ENCODE peak calls at places on chromosomes 6 and 20, in six cellular contexts. One of them, this sample, is unnamed.
A peak's percentile ranks its signal among the peaks of the same experiment; 100 is the strongest.

GRCh38 chr6:52087498-52087999 is at the start of gene PKHD1:
- DNase-seq in HCT116: peak; percentile 34
- DNase-seq in Peyer's patch: no peak
- DNase-seq in SJSA1: no peak
- DNase-seq in GM23248: peak; percentile 27
- DNase-seq in SK-N-SH: peak; percentile 24
- DNase-seq in this sample: no peak

GRCh38 chr6:74113901-74114300 is 417.9 kb downstream of the CD109 start:
- DNase-seq in HCT116: no peak
- DNase-seq in Peyer's patch: no peak
- DNase-seq in SK-N-SH: no peak
- DNase-seq in SJSA1: no peak
- DNase-seq in GM23248: no peak
- DNase-seq in this sample: no peak

GRCh38 chr6:166627875-166628849 is 1.1 kb upstream of the RPS6KA2 start:
- DNase-seq in SK-N-SH: peak; percentile 80
- DNase-seq in HCT116: no peak
- DNase-seq in GM23248: peak; percentile 75
- DNase-seq in SJSA1: peak; percentile 69
- DNase-seq in Peyer's patch: peak; percentile 60
- DNase-seq in this sample: peak; percentile 65

GRCh38 chr20:21315138-21315537 is 12.0 kb downstream of the XRN2 start:
- DNase-seq in GM23248: peak; percentile 92
- DNase-seq in SJSA1: no peak
- DNase-seq in Peyer's patch: no peak
- DNase-seq in HCT116: no peak
- DNase-seq in SK-N-SH: no peak
- DNase-seq in this sample: no peak

GRCh38 chr20:49970498-49970897 is 12.3 kb upstream of the SNAI1 start:
- DNase-seq in SK-N-SH: no peak
- DNase-seq in SJSA1: no peak
- DNase-seq in GM23248: no peak
- DNase-seq in HCT116: no peak
- DNase-seq in Peyer's patch: no peak
- DNase-seq in this sample: no peak

GRCh38 chr6:65633516-65633915 is 73.5 kb downstream of the EYS start:
- DNase-seq in GM23248: no peak
- DNase-seq in HCT116: no peak
- DNase-seq in Peyer's patch: no peak
- DNase-seq in SJSA1: no peak
- DNase-seq in SK-N-SH: no peak
- DNase-seq in this sample: no peak

GRCh38 chr20:63835031-63835858 is 4.2 kb upstream of the ZBTB46 start:
- DNase-seq in SK-N-SH: peak; percentile 90
- DNase-seq in HCT116: peak; percentile 90
- DNase-seq in SJSA1: peak; percentile 97
- DNase-seq in GM23248: peak; percentile 99
- DNase-seq in Peyer's patch: peak; percentile 41
- DNase-seq in this sample: peak; percentile 98

GRCh38 chr20:33947709-33948295 is 45.9 kb upstream of the RALY start:
- DNase-seq in SK-N-SH: peak; percentile 53
- DNase-seq in GM23248: peak; percentile 28
- DNase-seq in Peyer's patch: no peak
- DNase-seq in SJSA1: no peak
- DNase-seq in HCT116: peak; percentile 89
- DNase-seq in this sample: no peak

GRCh38 chr20:11168026-11168425 is 494.2 kb upstream of the JAG1 start:
- DNase-seq in GM23248: peak; percentile 60
- DNase-seq in Peyer's patch: no peak
- DNase-seq in SK-N-SH: no peak
- DNase-seq in HCT116: no peak
- DNase-seq in SJSA1: no peak
- DNase-seq in this sample: no peak

GRCh38 chr6:34005845-34006644 is 139.8 kb downstream of the GRM4 start:
- DNase-seq in SK-N-SH: no peak
- DNase-seq in HCT116: no peak
- DNase-seq in Peyer's patch: no peak
- DNase-seq in GM23248: no peak
- DNase-seq in SJSA1: no peak
- DNase-seq in this sample: no peak

GRCh38 chr6:143998686-143999085 is 9.4 kb downstream of the PLAGL1 start:
- DNase-seq in Peyer's patch: no peak
- DNase-seq in SK-N-SH: no peak
- DNase-seq in GM23248: no peak
- DNase-seq in HCT116: no peak
- DNase-seq in SJSA1: no peak
- DNase-seq in this sample: no peak

GRCh38 chr20:46814366-46815232 is 80.0 kb upstream of the EYA2 start:
- DNase-seq in Peyer's patch: no peak
- DNase-seq in HCT116: peak; percentile 62
- DNase-seq in SK-N-SH: no peak
- DNase-seq in SJSA1: peak; percentile 78
- DNase-seq in GM23248: peak; percentile 95
- DNase-seq in this sample: no peak

GRCh38 chr6:40188931-40189330 is 254.7 kb upstream of the MOCS1 start:
- DNase-seq in HCT116: no peak
- DNase-seq in SJSA1: no peak
- DNase-seq in Peyer's patch: no peak
- DNase-seq in SK-N-SH: no peak
- DNase-seq in GM23248: no peak
- DNase-seq in this sample: peak; percentile 18

GRCh38 chr6:44005507-44005903 is 121.7 kb downstream of the MRPL14 start:
- DNase-seq in GM23248: no peak
- DNase-seq in HCT116: no peak
- DNase-seq in Peyer's patch: no peak
- DNase-seq in SK-N-SH: no peak
- DNase-seq in SJSA1: no peak
- DNase-seq in this sample: peak; percentile 77

GRCh38 chr6:35489995-35490791 is 6.7 kb downstream of the TEAD3 start:
- DNase-seq in SK-N-SH: peak; percentile 61
- DNase-seq in HCT116: no peak
- DNase-seq in SJSA1: peak; percentile 97
- DNase-seq in GM23248: peak; percentile 75
- DNase-seq in Peyer's patch: no peak
- DNase-seq in this sample: peak; percentile 56

GRCh38 chr6:86306210-86306609 is 631.1 kb upstream of the HTR1E start:
- DNase-seq in SJSA1: no peak
- DNase-seq in HCT116: no peak
- DNase-seq in SK-N-SH: no peak
- DNase-seq in GM23248: no peak
- DNase-seq in Peyer's patch: no peak
- DNase-seq in this sample: no peak

GRCh38 chr6:138765896-138766487 is 7.6 kb upstream of the CCDC28A start:
- DNase-seq in HCT116: peak; percentile 29
- DNase-seq in SJSA1: no peak
- DNase-seq in SK-N-SH: peak; percentile 22
- DNase-seq in GM23248: peak; percentile 60
- DNase-seq in Peyer's patch: no peak
- DNase-seq in this sample: no peak

GRCh38 chr20:46243707-46244628 is 64.3 kb downstream of the CDH22 start:
- DNase-seq in GM23248: peak; percentile 64
- DNase-seq in SJSA1: no peak
- DNase-seq in Peyer's patch: no peak
- DNase-seq in HCT116: no peak
- DNase-seq in SK-N-SH: no peak
- DNase-seq in this sample: no peak

GRCh38 chr6:63351995-63352586 is 32.3 kb upstream of the LGSN start:
- DNase-seq in SJSA1: no peak
- DNase-seq in Peyer's patch: no peak
- DNase-seq in SK-N-SH: no peak
- DNase-seq in HCT116: peak; percentile 33
- DNase-seq in GM23248: peak; percentile 76
- DNase-seq in this sample: no peak

GRCh38 chr6:110328231-110328630 is 29.9 kb downstream of the METTL24 start:
- DNase-seq in HCT116: no peak
- DNase-seq in GM23248: peak; percentile 57
- DNase-seq in SK-N-SH: no peak
- DNase-seq in Peyer's patch: no peak
- DNase-seq in SJSA1: no peak
- DNase-seq in this sample: no peak

GRCh38 chr6:167157414-167157813 is 366 bp downstream of the GPR31 start:
- DNase-seq in HCT116: no peak
- DNase-seq in SK-N-SH: no peak
- DNase-seq in SJSA1: no peak
- DNase-seq in GM23248: no peak
- DNase-seq in Peyer's patch: no peak
- DNase-seq in this sample: no peak

GRCh38 chr6:125057392-125058246 is 95.4 kb downstream of the RNF217 start:
- DNase-seq in HCT116: no peak
- DNase-seq in Peyer's patch: no peak
- DNase-seq in SK-N-SH: no peak
- DNase-seq in SJSA1: no peak
- DNase-seq in GM23248: no peak
- DNase-seq in this sample: peak; percentile 42

GRCh38 chr20:33172781-33173180 is 4.8 kb downstream of the BPIFA2 start:
- DNase-seq in HCT116: no peak
- DNase-seq in SK-N-SH: no peak
- DNase-seq in Peyer's patch: no peak
- DNase-seq in SJSA1: no peak
- DNase-seq in GM23248: no peak
- DNase-seq in this sample: peak; percentile 89

GRCh38 chr6:35242486-35242885 is 17.0 kb upstream of the ZNF76 start:
- DNase-seq in GM23248: no peak
- DNase-seq in Peyer's patch: no peak
- DNase-seq in HCT116: no peak
- DNase-seq in SK-N-SH: no peak
- DNase-seq in SJSA1: no peak
- DNase-seq in this sample: no peak

GRCh38 chr6:156960525-156960924 is 183.3 kb downstream of the ARID1B start:
- DNase-seq in GM23248: no peak
- DNase-seq in Peyer's patch: no peak
- DNase-seq in SJSA1: no peak
- DNase-seq in HCT116: no peak
- DNase-seq in SK-N-SH: no peak
- DNase-seq in this sample: no peak

GRCh38 chr20:45908086-45908485 is 3.9 kb downstream of the PLTP start:
- DNase-seq in SJSA1: no peak
- DNase-seq in HCT116: no peak
- DNase-seq in GM23248: no peak
- DNase-seq in SK-N-SH: no peak
- DNase-seq in Peyer's patch: no peak
- DNase-seq in this sample: no peak

GRCh38 chr6:166360243-166361079 is 18.1 kb upstream of the SFT2D1 start:
- DNase-seq in SK-N-SH: no peak
- DNase-seq in HCT116: no peak
- DNase-seq in GM23248: peak; percentile 29
- DNase-seq in SJSA1: peak; percentile 52
- DNase-seq in Peyer's patch: no peak
- DNase-seq in this sample: no peak

GRCh38 chr6:111485316-111485715 is 2.3 kb upstream of the REV3L start:
- DNase-seq in Peyer's patch: no peak
- DNase-seq in HCT116: no peak
- DNase-seq in GM23248: no peak
- DNase-seq in SK-N-SH: no peak
- DNase-seq in SJSA1: no peak
- DNase-seq in this sample: no peak

DNA sequence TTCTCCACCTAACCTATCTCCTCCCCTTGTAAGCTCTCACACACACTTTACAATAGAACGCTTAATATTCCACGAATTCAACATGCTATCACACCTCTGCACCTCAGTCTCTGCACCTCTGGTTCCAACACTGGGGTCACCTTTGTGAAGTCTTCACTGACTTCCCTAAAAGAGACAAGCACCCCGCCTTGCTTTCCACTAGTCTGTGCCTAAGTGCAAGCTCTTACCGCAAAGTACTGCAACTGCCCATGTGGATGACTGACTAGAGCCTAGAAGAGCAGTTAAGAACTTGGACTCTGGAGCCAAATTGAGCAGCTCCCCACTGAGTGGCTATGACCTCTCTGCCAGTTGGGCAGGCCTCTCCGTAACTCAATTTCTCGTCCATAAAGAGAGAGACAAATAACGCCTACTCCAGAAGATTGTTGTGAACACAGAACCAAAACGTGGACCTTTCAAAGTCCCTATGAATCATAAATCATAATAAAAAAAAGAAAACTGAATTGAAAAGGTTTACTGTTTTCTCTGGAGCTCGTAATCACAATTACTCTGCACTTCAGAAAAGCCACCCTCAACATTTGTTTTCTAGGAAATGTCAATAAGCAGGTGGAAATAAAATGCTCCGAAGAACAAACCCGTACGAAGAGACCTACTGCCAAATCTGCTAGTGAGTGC is 1.2 kb downstream of the IFNGR1 start:
- DNase-seq in GM23248: peak; percentile 81
- DNase-seq in HCT116: no peak
- DNase-seq in Peyer's patch: peak; percentile 64
- DNase-seq in SK-N-SH: no peak
- DNase-seq in SJSA1: no peak
- DNase-seq in this sample: peak; percentile 67
- H3K4me1 ChIP-seq in GM23248: peaks cover 46% of the 10 kb centered on the region
- H3K4me1 ChIP-seq in HCT116: peaks cover 11% of the 10 kb centered on the region
- H3K4me1 ChIP-seq in Peyer's patch: no peaks in the 10 kb centered on the region
- H3K4me1 ChIP-seq in SK-N-SH: peaks cover 19% of the 10 kb centered on the region
- H3K4me1 ChIP-seq in SJSA1: peaks cover 18% of the 10 kb centered on the region
- H3K4me1 ChIP-seq in this sample: peaks cover 48% of the 10 kb centered on the region

GRCh38 chr6:169117663-169118062 is 136.0 kb downstream of the THBS2 start:
- DNase-seq in Peyer's patch: no peak
- DNase-seq in HCT116: no peak
- DNase-seq in GM23248: no peak
- DNase-seq in SJSA1: no peak
- DNase-seq in SK-N-SH: no peak
- DNase-seq in this sample: no peak

GRCh38 chr6:169115632-169116031 is 138.0 kb downstream of the THBS2 start:
- DNase-seq in SJSA1: no peak
- DNase-seq in HCT116: no peak
- DNase-seq in GM23248: no peak
- DNase-seq in Peyer's patch: no peak
- DNase-seq in SK-N-SH: no peak
- DNase-seq in this sample: no peak

GRCh38 chr6:169119669-169120068 is 134.0 kb downstream of the THBS2 start:
- DNase-seq in SJSA1: no peak
- DNase-seq in GM23248: no peak
- DNase-seq in HCT116: no peak
- DNase-seq in Peyer's patch: no peak
- DNase-seq in SK-N-SH: no peak
- DNase-seq in this sample: no peak

GRCh38 chr6:169118346-169118830 is 135.3 kb downstream of the THBS2 start:
- DNase-seq in SK-N-SH: no peak
- DNase-seq in SJSA1: no peak
- DNase-seq in GM23248: no peak
- DNase-seq in Peyer's patch: no peak
- DNase-seq in HCT116: no peak
- DNase-seq in this sample: no peak

GRCh38 chr6:169121013-169121412 is 132.6 kb downstream of the THBS2 start:
- DNase-seq in HCT116: no peak
- DNase-seq in Peyer's patch: no peak
- DNase-seq in SJSA1: no peak
- DNase-seq in GM23248: no peak
- DNase-seq in SK-N-SH: no peak
- DNase-seq in this sample: no peak
- H3K4me1 ChIP-seq in HCT116: no peaks in the 10 kb centered on the region
- H3K4me1 ChIP-seq in Peyer's patch: no peaks in the 10 kb centered on the region
- H3K4me1 ChIP-seq in SJSA1: no peaks in the 10 kb centered on the region
- H3K4me1 ChIP-seq in GM23248: no peaks in the 10 kb centered on the region
- H3K4me1 ChIP-seq in SK-N-SH: no peaks in the 10 kb centered on the region
- H3K4me1 ChIP-seq in this sample: no peaks in the 10 kb centered on the region

GRCh38 chr6:18388252-18388651 is 1.1 kb downstream of the RNF144B start:
- DNase-seq in SJSA1: no peak
- DNase-seq in Peyer's patch: no peak
- DNase-seq in GM23248: peak; percentile 29
- DNase-seq in HCT116: no peak
- DNase-seq in SK-N-SH: no peak
- DNase-seq in this sample: no peak
- H3K4me1 ChIP-seq in SJSA1: peaks cover 41% of the 10 kb centered on the region
- H3K4me1 ChIP-seq in Peyer's patch: no peaks in the 10 kb centered on the region
- H3K4me1 ChIP-seq in GM23248: peaks cover 31% of the 10 kb centered on the region
- H3K4me1 ChIP-seq in HCT116: peaks cover 9% of the 10 kb centered on the region
- H3K4me1 ChIP-seq in SK-N-SH: peaks cover 5% of the 10 kb centered on the region
- H3K4me1 ChIP-seq in this sample: peaks cover 44% of the 10 kb centered on the region

GRCh38 chr6:151284431-151285060 is 44.8 kb downstream of the AKAP12 start:
- DNase-seq in GM23248: no peak
- DNase-seq in SK-N-SH: no peak
- DNase-seq in HCT116: no peak
- DNase-seq in Peyer's patch: no peak
- DNase-seq in SJSA1: no peak
- DNase-seq in this sample: no peak
- H3K4me1 ChIP-seq in GM23248: peaks cover 6% of the 10 kb centered on the region
- H3K4me1 ChIP-seq in SK-N-SH: peaks cover 5% of the 10 kb centered on the region
- H3K4me1 ChIP-seq in HCT116: peaks cover 13% of the 10 kb centered on the region
- H3K4me1 ChIP-seq in Peyer's patch: no peaks in the 10 kb centered on the region
- H3K4me1 ChIP-seq in SJSA1: peaks cover 5% of the 10 kb centered on the region
- H3K4me1 ChIP-seq in this sample: peaks cover 23% of the 10 kb centered on the region

This sample was measured in thyroid gland.